ENCODE peak calls at places on chromosomes 7 and 10, in four cellular contexts. B is right lobe of liver, P is A172, U is T-helper 1 cell. N is an unnamed sample.

GRCh38 chr10:116417821-116418220 is 9.8 kb upstream of the PNLIPRP3 start:
- DNase-seq in B (no peak), P (peak; percentile 5), U (no peak), N (no peak)

GRCh38 chr7:156127166-156128134 is 315.2 kb upstream of the SHH start:
- DNase-seq in B (no peak), P (no peak), U (no peak), N (no peak)

GRCh38 chr7:121510858-121511482 is 114.9 kb upstream of the FAM3C start:
- DNase-seq in B (no peak), P (no peak), U (no peak), N (no peak)

GRCh38 chr7:137985253-137985896 is 16.5 kb downstream of the CREB3L2 start:
- DNase-seq in B (no peak), P (no peak), U (no peak), N (no peak)

GRCh38 chr10:49387029-49387428 is 8.9 kb downstream of the DRGX start:
- DNase-seq in B (no peak), P (peak; percentile 64), U (no peak), N (no peak)

GRCh38 chr7:745431-745980 is 18.4 kb upstream of the PRKAR1B start:
- DNase-seq in B (no peak), P (no peak), U (no peak), N (no peak)

GRCh38 chr10:14405076-14406065 is 74.6 kb upstream of the FRMD4A start:
- DNase-seq in B (no peak), P (peak; percentile 97), U (no peak), N (no peak)

GRCh38 chr7:138881578-138882188 is 83.7 kb upstream of the ATP6V0A4 start:
- DNase-seq in B (no peak), P (no peak), U (no peak), N (no peak)

GRCh38 chr7:143978585-143978984 is 21.5 kb upstream of the OR6B1 start:
- DNase-seq in B (no peak), P (no peak), U (no peak), N (no peak)